ENCODE peak calls at places on chromosomes 6 and 20, in four cellular contexts. One of them, this sample, is unnamed.

GRCh38 chr6:151577257-151577656 is 83.4 kb downstream of the CCDC170 start:
- DNase-seq in GM12878: no peak
- DNase-seq in HCT116: no peak
- DNase-seq in K562: no peak
- DNase-seq in this sample: no peak

GRCh38 chr20:62227977-62228958 is 8.2 kb upstream of the HRH3 start:
- DNase-seq in HCT116: no peak
- DNase-seq in GM12878: no peak
- DNase-seq in K562: no peak
- DNase-seq in this sample: no peak

GRCh38 chr6:28598757-28599686 is 73.3 kb downstream of the GPX5 start:
- DNase-seq in K562: peak
- DNase-seq in HCT116: no peak
- DNase-seq in GM12878: no peak
- DNase-seq in this sample: no peak

GRCh38 chr6:33320315-33321181 is 3.0 kb upstream of the ZBTB22 start:
- DNase-seq in K562: peak
- DNase-seq in GM12878: no peak
- DNase-seq in HCT116: no peak
- DNase-seq in this sample: no peak

GRCh38 chr6:111550953-111551352 is 54.7 kb downstream of the TRAF3IP2 start:
- DNase-seq in GM12878: no peak
- DNase-seq in K562: no peak
- DNase-seq in HCT116: no peak
- DNase-seq in this sample: no peak

GRCh38 chr20:29874476-29875202 is 1382.8 kb upstream of the DEFB115 start:
- DNase-seq in K562: peak
- DNase-seq in HCT116: no peak
- DNase-seq in GM12878: no peak
- DNase-seq in this sample: no peak

GRCh38 chr20:17644451-17644850 is 37.6 kb downstream of the RRBP1 start:
- DNase-seq in HCT116: no peak
- DNase-seq in K562: no peak
- DNase-seq in GM12878: no peak
- DNase-seq in this sample: no peak

GRCh38 chr6:10441004-10441654 is 26.3 kb upstream of the TFAP2A start:
- DNase-seq in K562: no peak
- DNase-seq in HCT116: peak
- DNase-seq in GM12878: no peak
- DNase-seq in this sample: no peak

GRCh38 chr6:128826606-128827005 is 56.3 kb upstream of the LAMA2 start:
- DNase-seq in HCT116: no peak
- DNase-seq in GM12878: no peak
- DNase-seq in K562: no peak
- DNase-seq in this sample: no peak

GRCh38 chr20:34427331-34427730 is 64.3 kb downstream of the ITCH start:
- DNase-seq in GM12878: no peak
- DNase-seq in HCT116: no peak
- DNase-seq in K562: no peak
- DNase-seq in this sample: no peak

GRCh38 chr20:58790440-58790839 is 60.3 kb downstream of the GNAS-AS1 start:
- DNase-seq in HCT116: no peak
- DNase-seq in K562: no peak
- DNase-seq in GM12878: no peak
- DNase-seq in this sample: no peak

GRCh38 chr20:47782920-47783552 is 2.2 kb downstream of the SULF2 start:
- DNase-seq in HCT116: no peak
- DNase-seq in K562: no peak
- DNase-seq in GM12878: no peak
- DNase-seq in this sample: no peak

GRCh38 chr20:60057123-60057865 is 99.1 kb downstream of the CDH26 start:
- DNase-seq in GM12878: peak
- DNase-seq in K562: peak
- DNase-seq in HCT116: peak
- DNase-seq in this sample: peak

GRCh38 chr20:21505161-21505809 is 8.6 kb downstream of the NKX2-2 start:
- DNase-seq in GM12878: no peak
- DNase-seq in K562: peak
- DNase-seq in HCT116: peak
- DNase-seq in this sample: no peak

GRCh38 chr6:71533939-71534379 is 245.3 kb downstream of the OGFRL1 start:
- DNase-seq in K562: peak
- DNase-seq in HCT116: peak
- DNase-seq in GM12878: no peak
- DNase-seq in this sample: no peak

GRCh38 chr20:34877002-34877264 is 521 bp downstream of the ACSS2 start:
- DNase-seq in GM12878: no peak
- DNase-seq in HCT116: no peak
- DNase-seq in K562: peak
- DNase-seq in this sample: no peak

GRCh38 chr6:134495893-134496253 is 178.0 kb upstream of the SGK1 start:
- DNase-seq in K562: no peak
- DNase-seq in HCT116: no peak
- DNase-seq in GM12878: no peak
- DNase-seq in this sample: no peak

GRCh38 chr6:134495203-134495892 is 177.4 kb upstream of the SGK1 start:
- DNase-seq in HCT116: no peak
- DNase-seq in K562: no peak
- DNase-seq in GM12878: no peak
- DNase-seq in this sample: no peak

GRCh38 chr6:134493789-134494188 is 175.9 kb upstream of the SGK1 start:
- DNase-seq in HCT116: no peak
- DNase-seq in GM12878: no peak
- DNase-seq in K562: no peak
- DNase-seq in this sample: no peak

GRCh38 chr6:134491473-134491872 is 173.6 kb upstream of the SGK1 start:
- DNase-seq in HCT116: no peak
- DNase-seq in K562: no peak
- DNase-seq in GM12878: no peak
- DNase-seq in this sample: no peak
- TF ChIP-seq EGR1 in HCT116: no peak
- TF ChIP-seq EGR1 in K562: no peak
- TF ChIP-seq EGR1 in GM12878: no peak
- TF ChIP-seq EGR1 in this sample: no peak

GRCh38 chr6:139256087-139256486 is 35.7 kb downstream of the TXLNB start:
- DNase-seq in GM12878: no peak
- DNase-seq in HCT116: no peak
- DNase-seq in K562: no peak
- DNase-seq in this sample: no peak

GRCh38 chr6:139251377-139252017 is 40.3 kb downstream of the TXLNB start:
- DNase-seq in GM12878: no peak
- DNase-seq in HCT116: no peak
- DNase-seq in K562: no peak
- DNase-seq in this sample: no peak

GRCh38 chr6:139253656-139254055 is 38.1 kb downstream of the TXLNB start:
- DNase-seq in K562: no peak
- DNase-seq in GM12878: no peak
- DNase-seq in HCT116: no peak
- DNase-seq in this sample: no peak

GRCh38 chr6:139252018-139252390 is 39.8 kb downstream of the TXLNB start:
- DNase-seq in HCT116: no peak
- DNase-seq in GM12878: no peak
- DNase-seq in K562: no peak
- DNase-seq in this sample: no peak

GRCh38 chr6:139254196-139254595 is 37.6 kb downstream of the TXLNB start:
- DNase-seq in K562: no peak
- DNase-seq in GM12878: no peak
- DNase-seq in HCT116: no peak
- DNase-seq in this sample: no peak
- TF ChIP-seq CEBPB in K562: no peak
- TF ChIP-seq CEBPB in GM12878: no peak
- TF ChIP-seq CEBPB in HCT116: no peak
- TF ChIP-seq CEBPB in this sample: no peak

DNA sequence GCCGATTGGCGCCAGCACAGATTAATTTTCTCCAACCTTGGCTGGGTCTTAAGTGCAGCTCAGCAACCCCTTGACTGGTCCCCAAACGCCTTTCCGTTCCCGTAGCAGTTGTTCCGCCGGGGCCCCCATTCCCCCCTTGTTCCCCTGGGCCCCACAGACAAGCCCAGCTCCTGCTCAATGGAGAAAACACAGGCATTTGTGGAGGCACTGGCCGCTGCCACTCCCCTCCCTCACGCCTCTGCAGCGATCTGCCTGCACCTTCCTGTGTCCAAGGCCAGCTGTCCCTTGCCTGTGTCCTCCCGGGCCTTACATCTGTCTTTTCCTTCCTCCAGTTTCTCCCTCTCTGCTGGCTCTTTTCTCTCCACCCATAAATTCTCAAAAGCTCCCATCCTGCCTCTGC is 56.9 kb upstream of the NNAT start:
- DNase-seq in GM12878: no peak
- DNase-seq in K562: no peak
- DNase-seq in HCT116: no peak
- DNase-seq in this sample: no peak
- TF ChIP-seq EGR1 in GM12878: no peak
- TF ChIP-seq EGR1 in K562: no peak
- TF ChIP-seq EGR1 in HCT116: no peak
- TF ChIP-seq EGR1 in this sample: no peak

DNA sequence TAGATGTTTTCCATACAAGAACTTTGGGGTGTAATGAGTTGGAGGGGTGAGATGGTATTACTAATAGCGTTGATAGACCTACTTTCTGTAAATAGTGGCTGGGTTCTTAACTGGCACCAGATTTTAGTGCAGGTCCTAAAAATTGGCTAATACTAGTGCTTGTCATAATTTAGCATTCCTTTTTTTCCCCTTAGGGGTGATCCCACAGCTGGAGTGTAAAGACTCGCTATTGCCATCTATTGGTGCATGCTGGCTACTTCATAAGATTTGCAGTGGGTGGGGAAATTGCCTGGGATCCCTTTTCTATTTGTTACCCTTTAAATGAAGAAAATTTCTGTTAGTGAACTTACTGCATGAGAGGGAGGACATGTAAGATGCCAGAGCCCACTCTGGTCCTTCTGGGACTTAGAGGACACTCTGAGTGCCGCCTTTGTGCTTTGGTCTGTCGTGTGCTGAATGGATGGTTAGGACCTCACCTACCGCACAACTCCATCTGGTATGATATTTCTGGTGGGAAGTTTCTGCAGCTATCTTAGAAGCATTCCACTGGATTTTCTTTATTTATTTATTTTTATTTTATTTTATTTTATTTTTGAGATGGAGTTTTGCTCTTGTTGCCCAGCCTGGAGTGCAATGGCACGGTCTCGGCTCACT is 195.5 kb downstream of the JARID2 start:
- DNase-seq in K562: peak
- DNase-seq in GM12878: no peak
- DNase-seq in HCT116: peak
- DNase-seq in this sample: no peak
- TF ChIP-seq CEBPB in K562: peak
- TF ChIP-seq CEBPB in GM12878: no peak
- TF ChIP-seq CEBPB in HCT116: no peak
- TF ChIP-seq CEBPB in this sample: no peak

GRCh38 chr6:137025786-137026730 is 18.7 kb downstream of the IL20RA start:
- DNase-seq in GM12878: peak
- DNase-seq in K562: no peak
- DNase-seq in HCT116: no peak
- DNase-seq in this sample: no peak
- TF ChIP-seq EGR1 in GM12878: no peak
- TF ChIP-seq EGR1 in K562: no peak
- TF ChIP-seq EGR1 in HCT116: no peak
- TF ChIP-seq EGR1 in this sample: no peak

DNA sequence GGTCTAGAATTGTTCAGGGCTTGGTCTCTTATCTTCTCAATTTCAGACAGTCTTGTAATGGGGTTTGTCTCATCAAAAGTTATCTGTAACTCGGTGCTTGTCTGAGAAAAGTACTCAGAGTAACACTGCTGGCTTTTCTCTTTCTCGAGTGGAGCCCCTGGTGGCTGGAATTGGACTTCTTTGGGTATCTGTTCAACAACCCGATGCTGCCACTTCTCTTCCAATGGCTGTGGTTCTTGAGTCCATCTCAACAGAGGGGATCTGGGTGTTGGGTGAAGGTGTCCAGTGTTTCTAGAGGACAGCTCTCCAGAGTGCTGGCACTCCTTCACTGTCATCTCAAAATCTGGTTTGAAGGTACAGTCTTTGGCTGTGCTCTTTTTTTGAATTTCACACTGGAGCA is 24.6 kb downstream of the DST start:
- DNase-seq in GM12878: no peak
- DNase-seq in HCT116: no peak
- DNase-seq in K562: peak
- DNase-seq in this sample: no peak
- TF ChIP-seq CEBPB in GM12878: no peak
- TF ChIP-seq CEBPB in HCT116: no peak
- TF ChIP-seq CEBPB in K562: no peak
- TF ChIP-seq CEBPB in this sample: no peak

DNA sequence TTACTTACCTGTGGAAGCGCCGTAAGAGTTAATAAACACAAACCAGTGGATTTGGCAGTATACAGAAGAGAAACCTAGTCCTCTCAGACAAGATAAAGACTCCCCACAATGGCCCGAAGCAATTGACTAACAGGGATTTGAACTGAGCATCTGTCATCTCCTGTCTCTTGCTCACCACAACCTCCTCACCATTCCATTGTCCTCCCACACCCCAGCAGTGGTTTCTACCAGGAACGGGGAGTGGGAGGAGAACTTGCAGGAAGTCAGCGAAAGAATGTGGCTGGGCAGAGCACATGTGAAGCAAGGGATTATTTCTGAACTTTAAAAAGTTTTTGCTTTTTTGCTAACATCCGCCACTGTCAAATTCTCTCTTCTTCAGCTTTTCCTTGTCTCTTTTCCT is 24.6 kb upstream of the TAAR1 start:
- DNase-seq in K562: no peak
- DNase-seq in HCT116: no peak
- DNase-seq in GM12878: no peak
- DNase-seq in this sample: no peak
- TF ChIP-seq EGR1 in K562: no peak
- TF ChIP-seq EGR1 in HCT116: no peak
- TF ChIP-seq EGR1 in GM12878: no peak
- TF ChIP-seq EGR1 in this sample: no peak

DNA sequence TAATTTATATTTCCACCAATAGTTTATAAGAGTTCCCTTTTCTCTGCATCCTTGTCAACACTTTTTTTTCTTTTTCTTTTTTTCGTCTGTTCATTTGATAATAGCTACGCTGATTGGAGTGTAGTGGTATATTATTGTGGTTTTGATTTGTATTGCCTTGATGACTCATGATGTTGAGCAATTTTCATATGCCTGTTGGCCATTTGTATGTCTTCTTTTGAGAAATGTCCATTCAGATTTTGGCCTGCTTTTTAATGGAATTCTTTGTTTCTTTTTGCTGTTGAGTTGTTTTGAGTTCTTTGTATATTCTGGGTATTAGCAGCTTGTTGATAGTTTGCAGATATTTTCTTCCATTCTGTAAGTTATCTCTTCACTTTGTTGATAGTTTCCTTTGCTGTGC is 773.4 kb downstream of the KIF16B start:
- DNase-seq in HCT116: no peak
- DNase-seq in K562: no peak
- DNase-seq in GM12878: no peak
- DNase-seq in this sample: no peak
- TF ChIP-seq CEBPB in HCT116: no peak
- TF ChIP-seq CEBPB in K562: no peak
- TF ChIP-seq CEBPB in GM12878: no peak
- TF ChIP-seq CEBPB in this sample: no peak